ENCODE peak calls at places on chromosomes 12 and 14, in ten cellular contexts. One of them, this sample, is unnamed.

GRCh38 chr14:22420598-22421186 is 168.3 kb downstream of the DAD1 start:
- DNase-seq in IMR-90: no peak
- DNase-seq in A549: no peak
- DNase-seq in Peyer's patch: no peak
- DNase-seq in HepG2: no peak
- DNase-seq in transverse colon: no peak
- DNase-seq in H54: no peak
- DNase-seq in right lobe of liver: no peak
- DNase-seq in GM12891: no peak
- DNase-seq in suprapubic skin: no peak
- DNase-seq in this sample: no peak

GRCh38 chr12:15209782-15210181 is 11.4 kb downstream of the RERG start:
- DNase-seq in IMR-90: peak
- DNase-seq in A549: peak
- DNase-seq in Peyer's patch: no peak
- DNase-seq in HepG2: no peak
- DNase-seq in transverse colon: no peak
- DNase-seq in H54: no peak
- DNase-seq in right lobe of liver: no peak
- DNase-seq in GM12891: no peak
- DNase-seq in suprapubic skin: no peak
- DNase-seq in this sample: no peak

GRCh38 chr12:71161575-71161974 is 3.8 kb upstream of the TSPAN8 start:
- DNase-seq in IMR-90: no peak
- DNase-seq in A549: no peak
- DNase-seq in Peyer's patch: no peak
- DNase-seq in HepG2: no peak
- DNase-seq in transverse colon: no peak
- DNase-seq in H54: no peak
- DNase-seq in right lobe of liver: no peak
- DNase-seq in GM12891: no peak
- DNase-seq in suprapubic skin: no peak
- DNase-seq in this sample: no peak

GRCh38 chr12:81086342-81086741 is 8.5 kb downstream of the ACSS3 start:
- DNase-seq in IMR-90: no peak
- DNase-seq in A549: no peak
- DNase-seq in Peyer's patch: no peak
- DNase-seq in HepG2: peak
- DNase-seq in transverse colon: no peak
- DNase-seq in H54: no peak
- DNase-seq in right lobe of liver: no peak
- DNase-seq in GM12891: no peak
- DNase-seq in suprapubic skin: no peak
- DNase-seq in this sample: no peak

GRCh38 chr12:48199784-48200198 is 3.3 kb downstream of the OR10AD1 start:
- DNase-seq in IMR-90: peak
- DNase-seq in A549: peak
- DNase-seq in Peyer's patch: no peak
- DNase-seq in HepG2: no peak
- DNase-seq in transverse colon: no peak
- DNase-seq in H54: no peak
- DNase-seq in right lobe of liver: no peak
- DNase-seq in GM12891: no peak
- DNase-seq in suprapubic skin: no peak
- DNase-seq in this sample: no peak

GRCh38 chr12:71567562-71567961 is 96.1 kb downstream of the ZFC3H1 start:
- DNase-seq in IMR-90: no peak
- DNase-seq in A549: no peak
- DNase-seq in Peyer's patch: no peak
- DNase-seq in HepG2: no peak
- DNase-seq in transverse colon: no peak
- DNase-seq in H54: no peak
- DNase-seq in right lobe of liver: no peak
- DNase-seq in GM12891: no peak
- DNase-seq in suprapubic skin: no peak
- DNase-seq in this sample: no peak

GRCh38 chr12:130186631-130187269 is 24.5 kb downstream of the FZD10 start:
- DNase-seq in IMR-90: no peak
- DNase-seq in A549: peak
- DNase-seq in Peyer's patch: no peak
- DNase-seq in HepG2: no peak
- DNase-seq in transverse colon: no peak
- DNase-seq in H54: no peak
- DNase-seq in right lobe of liver: no peak
- DNase-seq in GM12891: no peak
- DNase-seq in suprapubic skin: no peak
- DNase-seq in this sample: no peak

GRCh38 chr14:72033331-72033730 is 101.1 kb downstream of the RGS6 start:
- DNase-seq in IMR-90: no peak
- DNase-seq in A549: no peak
- DNase-seq in Peyer's patch: no peak
- DNase-seq in HepG2: no peak
- DNase-seq in transverse colon: no peak
- DNase-seq in H54: no peak
- DNase-seq in right lobe of liver: no peak
- DNase-seq in GM12891: no peak
- DNase-seq in suprapubic skin: no peak
- DNase-seq in this sample: no peak

GRCh38 chr14:97554597-97554996 is 757.4 kb downstream of the VRK1 start:
- DNase-seq in IMR-90: no peak
- DNase-seq in A549: no peak
- DNase-seq in Peyer's patch: no peak
- DNase-seq in HepG2: no peak
- DNase-seq in transverse colon: no peak
- DNase-seq in H54: no peak
- DNase-seq in right lobe of liver: no peak
- DNase-seq in GM12891: no peak
- DNase-seq in suprapubic skin: no peak
- DNase-seq in this sample: no peak

GRCh38 chr12:56468216-56469006 is at the start of gene SPRYD4:
- DNase-seq in IMR-90: peak
- DNase-seq in A549: peak
- DNase-seq in Peyer's patch: peak
- DNase-seq in HepG2: peak
- DNase-seq in transverse colon: peak
- DNase-seq in H54: peak
- DNase-seq in right lobe of liver: peak
- DNase-seq in GM12891: peak
- DNase-seq in suprapubic skin: peak
- DNase-seq in this sample: peak

GRCh38 chr12:56474389-56474788 is 6.0 kb downstream of the SPRYD4 start:
- DNase-seq in IMR-90: no peak
- DNase-seq in A549: no peak
- DNase-seq in Peyer's patch: no peak
- DNase-seq in HepG2: no peak
- DNase-seq in transverse colon: no peak
- DNase-seq in H54: no peak
- DNase-seq in right lobe of liver: no peak
- DNase-seq in GM12891: no peak
- DNase-seq in suprapubic skin: no peak
- DNase-seq in this sample: no peak

DNA sequence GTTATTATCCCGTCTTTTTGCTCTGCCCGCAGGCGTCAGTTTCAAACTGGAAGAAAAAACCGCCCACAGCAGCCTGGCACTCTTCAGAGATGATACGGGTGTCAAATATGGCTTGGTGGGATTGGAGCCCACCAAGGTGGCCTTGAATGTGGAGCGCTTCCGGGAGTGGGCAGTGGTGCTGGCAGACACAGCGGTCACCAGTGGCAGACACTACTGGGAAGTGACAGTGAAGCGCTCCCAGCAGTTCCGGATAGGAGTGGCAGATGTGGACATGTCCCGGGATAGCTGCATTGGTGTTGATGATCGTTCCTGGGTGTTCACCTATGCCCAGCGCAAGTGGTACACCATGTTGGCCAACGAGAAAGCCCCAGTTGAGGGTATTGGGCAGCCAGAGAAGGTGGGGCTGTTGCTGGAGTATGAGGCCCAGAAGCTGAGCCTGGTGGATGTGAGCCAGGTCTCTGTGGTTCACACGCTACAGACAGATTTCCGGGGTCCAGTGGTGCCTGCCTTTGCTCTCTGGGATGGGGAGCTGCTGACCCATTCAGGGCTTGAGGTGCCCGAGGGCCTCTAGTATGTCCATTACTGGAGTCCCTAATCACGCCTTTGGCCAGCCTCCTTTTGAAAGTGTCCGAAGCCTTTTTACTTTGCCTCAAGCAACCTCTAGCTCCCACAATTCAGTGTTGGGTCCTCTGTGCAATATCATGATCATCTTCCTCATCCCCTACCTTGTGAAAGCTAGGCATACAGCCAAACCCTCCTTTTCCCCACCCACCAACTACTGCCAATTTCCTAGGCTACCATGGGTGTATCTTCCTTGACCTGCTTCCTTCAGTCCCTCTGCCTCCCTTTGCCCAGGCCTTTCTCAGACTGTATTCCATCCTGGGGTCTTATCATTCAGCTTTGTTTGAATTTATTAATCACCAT is 891 bp downstream of the SPRYD4 start:
- DNase-seq in IMR-90: no peak
- DNase-seq in A549: no peak
- DNase-seq in Peyer's patch: peak
- DNase-seq in HepG2: no peak
- DNase-seq in transverse colon: peak
- DNase-seq in H54: no peak
- DNase-seq in right lobe of liver: peak
- DNase-seq in GM12891: no peak
- DNase-seq in suprapubic skin: no peak
- DNase-seq in this sample: no peak
- TF ChIP-seq POLR2A in IMR-90: no peak
- TF ChIP-seq POLR2A in A549: no peak
- TF ChIP-seq POLR2A in Peyer's patch: no peak
- TF ChIP-seq POLR2A in HepG2: no peak
- TF ChIP-seq POLR2A in transverse colon: no peak
- TF ChIP-seq POLR2A in H54: no peak
- TF ChIP-seq POLR2A in right lobe of liver: peak
- TF ChIP-seq POLR2A in GM12891: no peak
- TF ChIP-seq POLR2A in suprapubic skin: no peak
- TF ChIP-seq POLR2A in this sample: no peak

DNA sequence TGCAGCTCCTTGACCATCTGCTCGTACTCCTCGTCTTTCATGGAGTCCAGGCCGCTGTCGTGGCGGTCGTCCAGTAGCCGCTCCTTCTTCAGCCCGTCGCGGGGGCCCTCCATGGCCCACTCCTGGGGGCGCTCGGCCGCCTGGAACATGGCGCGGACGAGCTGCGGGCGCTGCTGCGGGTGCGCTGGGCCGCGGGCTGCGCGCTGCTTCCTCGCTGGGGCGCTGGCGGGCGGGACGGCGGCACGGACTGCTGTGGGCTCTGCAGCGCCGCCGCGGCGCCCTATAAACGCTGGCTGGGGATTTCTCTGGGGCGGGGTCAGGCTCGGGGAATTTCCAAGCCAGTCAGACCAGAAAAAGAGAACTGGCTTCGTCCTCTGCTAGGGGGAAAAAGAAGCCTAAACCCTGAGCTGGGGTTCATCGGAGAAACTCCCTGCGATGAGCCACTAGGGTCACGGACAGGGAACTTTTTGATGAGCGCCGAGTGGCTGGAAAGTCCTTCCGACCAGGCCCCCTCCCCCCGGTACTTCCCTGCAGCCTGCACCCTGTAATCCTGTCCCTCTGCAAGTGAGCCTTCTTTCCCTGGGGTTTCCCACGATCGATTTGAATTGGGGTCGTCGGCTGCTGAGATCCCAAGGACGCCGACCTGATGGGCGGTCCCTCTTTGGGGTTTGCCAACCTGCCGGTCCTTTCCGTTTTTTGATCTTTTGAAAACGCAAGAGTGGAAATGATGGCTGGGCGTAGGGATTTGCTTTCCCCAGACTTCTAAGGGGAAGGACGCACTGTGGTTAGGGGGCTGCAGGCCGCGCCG is at the start of gene NFKBIA:
- DNase-seq in IMR-90: peak
- DNase-seq in A549: peak
- DNase-seq in Peyer's patch: peak
- DNase-seq in HepG2: peak
- DNase-seq in transverse colon: peak
- DNase-seq in H54: peak
- DNase-seq in right lobe of liver: peak
- DNase-seq in GM12891: peak
- DNase-seq in suprapubic skin: peak
- DNase-seq in this sample: peak
- TF ChIP-seq POLR2A in IMR-90: peak
- TF ChIP-seq POLR2A in A549: peak
- TF ChIP-seq POLR2A in Peyer's patch: peak
- TF ChIP-seq POLR2A in HepG2: no peak
- TF ChIP-seq POLR2A in transverse colon: peak
- TF ChIP-seq POLR2A in H54: peak
- TF ChIP-seq POLR2A in right lobe of liver: peak
- TF ChIP-seq POLR2A in GM12891: peak
- TF ChIP-seq POLR2A in suprapubic skin: peak
- TF ChIP-seq POLR2A in this sample: peak

GRCh38 chr14:74955229-74955999 is at the start of gene PGF:
- DNase-seq in IMR-90: no peak
- DNase-seq in A549: peak
- DNase-seq in Peyer's patch: peak
- DNase-seq in HepG2: no peak
- DNase-seq in transverse colon: peak
- DNase-seq in H54: no peak
- DNase-seq in right lobe of liver: peak
- DNase-seq in GM12891: no peak
- DNase-seq in suprapubic skin: no peak
- DNase-seq in this sample: peak
- TF ChIP-seq POLR2A in IMR-90: no peak
- TF ChIP-seq POLR2A in A549: peak
- TF ChIP-seq POLR2A in Peyer's patch: peak
- TF ChIP-seq POLR2A in HepG2: no peak
- TF ChIP-seq POLR2A in transverse colon: peak
- TF ChIP-seq POLR2A in H54: peak
- TF ChIP-seq POLR2A in right lobe of liver: peak
- TF ChIP-seq POLR2A in GM12891: no peak
- TF ChIP-seq POLR2A in suprapubic skin: peak
- TF ChIP-seq POLR2A in this sample: peak

GRCh38 chr14:41130274-41130673 is 476.4 kb upstream of the LRFN5 start:
- DNase-seq in IMR-90: no peak
- DNase-seq in A549: no peak
- DNase-seq in Peyer's patch: no peak
- DNase-seq in HepG2: peak
- DNase-seq in transverse colon: no peak
- DNase-seq in H54: no peak
- DNase-seq in right lobe of liver: no peak
- DNase-seq in GM12891: no peak
- DNase-seq in suprapubic skin: no peak
- DNase-seq in this sample: no peak
- TF ChIP-seq POLR2A in IMR-90: no peak
- TF ChIP-seq POLR2A in A549: no peak
- TF ChIP-seq POLR2A in Peyer's patch: no peak
- TF ChIP-seq POLR2A in HepG2: no peak
- TF ChIP-seq POLR2A in transverse colon: no peak
- TF ChIP-seq POLR2A in H54: no peak
- TF ChIP-seq POLR2A in right lobe of liver: no peak
- TF ChIP-seq POLR2A in GM12891: no peak
- TF ChIP-seq POLR2A in suprapubic skin: no peak
- TF ChIP-seq POLR2A in this sample: no peak